ENCODE peak calls at places on chromosomes 5 and 9, in eight cellular contexts. One of them, this sample, is unnamed.

GRCh38 chr9:114687034-114687433 is 5.0 kb upstream of the TEX48 start:
- DNase-seq in brain microvascular endothelial cell: peak
- DNase-seq in A549: no peak
- DNase-seq in Peyer's patch: no peak
- DNase-seq in AG10803: no peak
- DNase-seq in breast epithelium: no peak
- DNase-seq in fibroblast of lung: peak
- DNase-seq in choroid plexus epithelial cell: peak
- DNase-seq in this sample: no peak

GRCh38 chr9:18349530-18349929 is 124.4 kb upstream of the ADAMTSL1 start:
- DNase-seq in brain microvascular endothelial cell: no peak
- DNase-seq in A549: no peak
- DNase-seq in Peyer's patch: no peak
- DNase-seq in AG10803: no peak
- DNase-seq in breast epithelium: no peak
- DNase-seq in fibroblast of lung: no peak
- DNase-seq in choroid plexus epithelial cell: no peak
- DNase-seq in this sample: no peak

GRCh38 chr9:16203735-16204573 is 651.1 kb downstream of the CCDC171 start:
- DNase-seq in brain microvascular endothelial cell: no peak
- DNase-seq in A549: no peak
- DNase-seq in Peyer's patch: no peak
- DNase-seq in AG10803: no peak
- DNase-seq in breast epithelium: no peak
- DNase-seq in fibroblast of lung: peak
- DNase-seq in choroid plexus epithelial cell: no peak
- DNase-seq in this sample: no peak

GRCh38 chr5:87944553-87945320 is 323.9 kb downstream of the TMEM161B start:
- DNase-seq in brain microvascular endothelial cell: no peak
- DNase-seq in A549: no peak
- DNase-seq in Peyer's patch: no peak
- DNase-seq in AG10803: no peak
- DNase-seq in breast epithelium: no peak
- DNase-seq in fibroblast of lung: no peak
- DNase-seq in choroid plexus epithelial cell: peak
- DNase-seq in this sample: no peak

GRCh38 chr5:926416-927171 is 33.9 kb downstream of the TRIP13 start:
- DNase-seq in brain microvascular endothelial cell: no peak
- DNase-seq in A549: no peak
- DNase-seq in Peyer's patch: no peak
- DNase-seq in AG10803: peak
- DNase-seq in breast epithelium: no peak
- DNase-seq in fibroblast of lung: peak
- DNase-seq in choroid plexus epithelial cell: peak
- DNase-seq in this sample: no peak

GRCh38 chr9:99011161-99011709 is 67.5 kb downstream of the COL15A1 start:
- DNase-seq in brain microvascular endothelial cell: no peak
- DNase-seq in A549: peak
- DNase-seq in Peyer's patch: no peak
- DNase-seq in AG10803: no peak
- DNase-seq in breast epithelium: no peak
- DNase-seq in fibroblast of lung: peak
- DNase-seq in choroid plexus epithelial cell: peak
- DNase-seq in this sample: peak

GRCh38 chr5:2695200-2695891 is 56.1 kb downstream of the IRX2 start:
- DNase-seq in brain microvascular endothelial cell: no peak
- DNase-seq in A549: no peak
- DNase-seq in Peyer's patch: no peak
- DNase-seq in AG10803: peak
- DNase-seq in breast epithelium: no peak
- DNase-seq in fibroblast of lung: peak
- DNase-seq in choroid plexus epithelial cell: no peak
- DNase-seq in this sample: peak

GRCh38 chr5:178232920-178233429 is 373 bp upstream of the PHYKPL start:
- DNase-seq in brain microvascular endothelial cell: no peak
- DNase-seq in A549: no peak
- DNase-seq in Peyer's patch: no peak
- DNase-seq in AG10803: no peak
- DNase-seq in breast epithelium: no peak
- DNase-seq in fibroblast of lung: no peak
- DNase-seq in choroid plexus epithelial cell: no peak
- DNase-seq in this sample: no peak

GRCh38 chr9:94014066-94014654 is 59.0 kb upstream of the BARX1 start:
- DNase-seq in brain microvascular endothelial cell: peak
- DNase-seq in A549: peak
- DNase-seq in Peyer's patch: no peak
- DNase-seq in AG10803: peak
- DNase-seq in breast epithelium: no peak
- DNase-seq in fibroblast of lung: peak
- DNase-seq in choroid plexus epithelial cell: peak
- DNase-seq in this sample: peak

GRCh38 chr9:129879103-129879699 is 43.9 kb downstream of the USP20 start:
- DNase-seq in brain microvascular endothelial cell: no peak
- DNase-seq in A549: no peak
- DNase-seq in Peyer's patch: no peak
- DNase-seq in AG10803: no peak
- DNase-seq in breast epithelium: no peak
- DNase-seq in fibroblast of lung: no peak
- DNase-seq in choroid plexus epithelial cell: no peak
- DNase-seq in this sample: no peak

GRCh38 chr5:90353254-90353653 is 56.3 kb downstream of the CETN3 start:
- DNase-seq in brain microvascular endothelial cell: no peak
- DNase-seq in A549: no peak
- DNase-seq in Peyer's patch: no peak
- DNase-seq in AG10803: no peak
- DNase-seq in breast epithelium: no peak
- DNase-seq in fibroblast of lung: no peak
- DNase-seq in choroid plexus epithelial cell: no peak
- DNase-seq in this sample: no peak

GRCh38 chr9:128162215-128163026 is 2.4 kb downstream of the BBLN start:
- DNase-seq in brain microvascular endothelial cell: no peak
- DNase-seq in A549: no peak
- DNase-seq in Peyer's patch: no peak
- DNase-seq in AG10803: peak
- DNase-seq in breast epithelium: no peak
- DNase-seq in fibroblast of lung: peak
- DNase-seq in choroid plexus epithelial cell: no peak
- DNase-seq in this sample: peak

GRCh38 chr5:77561965-77562364 is 69.8 kb upstream of the WDR41 start:
- DNase-seq in brain microvascular endothelial cell: no peak
- DNase-seq in A549: no peak
- DNase-seq in Peyer's patch: no peak
- DNase-seq in AG10803: no peak
- DNase-seq in breast epithelium: no peak
- DNase-seq in fibroblast of lung: no peak
- DNase-seq in choroid plexus epithelial cell: no peak
- DNase-seq in this sample: no peak

GRCh38 chr5:54180616-54181015 is 129.8 kb downstream of the ARL15 start:
- DNase-seq in brain microvascular endothelial cell: peak
- DNase-seq in A549: no peak
- DNase-seq in Peyer's patch: no peak
- DNase-seq in AG10803: peak
- DNase-seq in breast epithelium: no peak
- DNase-seq in fibroblast of lung: no peak
- DNase-seq in choroid plexus epithelial cell: peak
- DNase-seq in this sample: no peak

GRCh38 chr5:164394686-164395187 is 889.3 kb downstream of the MAT2B start:
- DNase-seq in brain microvascular endothelial cell: no peak
- DNase-seq in A549: no peak
- DNase-seq in Peyer's patch: no peak
- DNase-seq in AG10803: no peak
- DNase-seq in breast epithelium: no peak
- DNase-seq in fibroblast of lung: no peak
- DNase-seq in choroid plexus epithelial cell: no peak
- DNase-seq in this sample: no peak

GRCh38 chr9:92636627-92637026 is 33.3 kb downstream of the IPPK start:
- DNase-seq in brain microvascular endothelial cell: no peak
- DNase-seq in A549: no peak
- DNase-seq in Peyer's patch: peak
- DNase-seq in AG10803: no peak
- DNase-seq in breast epithelium: no peak
- DNase-seq in fibroblast of lung: no peak
- DNase-seq in choroid plexus epithelial cell: no peak
- DNase-seq in this sample: no peak

GRCh38 chr9:26471271-26471670 is 421.3 kb downstream of the CAAP1 start:
- DNase-seq in brain microvascular endothelial cell: no peak
- DNase-seq in A549: no peak
- DNase-seq in Peyer's patch: no peak
- DNase-seq in AG10803: no peak
- DNase-seq in breast epithelium: no peak
- DNase-seq in fibroblast of lung: no peak
- DNase-seq in choroid plexus epithelial cell: no peak
- DNase-seq in this sample: no peak

GRCh38 chr5:150163547-150164059 is 3.0 kb upstream of the CDX1 start:
- DNase-seq in brain microvascular endothelial cell: no peak
- DNase-seq in A549: no peak
- DNase-seq in Peyer's patch: peak
- DNase-seq in AG10803: no peak
- DNase-seq in breast epithelium: no peak
- DNase-seq in fibroblast of lung: no peak
- DNase-seq in choroid plexus epithelial cell: no peak
- DNase-seq in this sample: no peak

DNA sequence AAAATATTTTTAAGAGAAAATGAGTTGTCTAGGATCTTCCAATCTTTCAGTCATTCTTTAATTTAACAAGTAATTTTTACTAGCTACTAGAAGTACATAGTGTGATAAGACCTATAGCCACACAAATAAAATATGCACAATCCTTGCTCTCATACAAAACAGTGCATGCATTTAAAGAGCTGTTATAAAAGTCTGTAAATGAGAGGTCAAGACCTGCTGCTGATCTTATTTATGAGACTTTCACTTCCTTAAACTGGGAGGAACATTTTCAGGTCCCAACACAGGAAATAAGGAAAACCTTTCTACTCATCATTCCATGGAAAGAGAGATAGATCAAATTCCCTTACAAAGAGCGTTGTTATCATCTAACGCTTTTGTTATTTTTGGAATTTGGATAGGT is 54.2 kb upstream of the PAM start:
- DNase-seq in brain microvascular endothelial cell: no peak
- DNase-seq in A549: no peak
- DNase-seq in Peyer's patch: no peak
- DNase-seq in AG10803: no peak
- DNase-seq in breast epithelium: no peak
- DNase-seq in fibroblast of lung: no peak
- DNase-seq in choroid plexus epithelial cell: no peak
- DNase-seq in this sample: no peak
- TF ChIP-seq CTCF in brain microvascular endothelial cell: no peak
- TF ChIP-seq CTCF in A549: no peak
- TF ChIP-seq CTCF in Peyer's patch: no peak
- TF ChIP-seq CTCF in AG10803: no peak
- TF ChIP-seq CTCF in breast epithelium: no peak
- TF ChIP-seq CTCF in fibroblast of lung: no peak
- TF ChIP-seq CTCF in choroid plexus epithelial cell: no peak
- TF ChIP-seq CTCF in this sample: no peak

GRCh38 chr5:180330270-180330648 is 22.9 kb downstream of the GFPT2 start:
- DNase-seq in brain microvascular endothelial cell: no peak
- DNase-seq in A549: no peak
- DNase-seq in Peyer's patch: no peak
- DNase-seq in AG10803: no peak
- DNase-seq in breast epithelium: no peak
- DNase-seq in fibroblast of lung: no peak
- DNase-seq in choroid plexus epithelial cell: no peak
- DNase-seq in this sample: no peak

GRCh38 chr5:180329606-180330269 is 23.4 kb downstream of the GFPT2 start:
- DNase-seq in brain microvascular endothelial cell: no peak
- DNase-seq in A549: no peak
- DNase-seq in Peyer's patch: no peak
- DNase-seq in AG10803: no peak
- DNase-seq in breast epithelium: no peak
- DNase-seq in fibroblast of lung: no peak
- DNase-seq in choroid plexus epithelial cell: no peak
- DNase-seq in this sample: no peak

GRCh38 chr5:180327166-180327565 is 26.0 kb downstream of the GFPT2 start:
- DNase-seq in brain microvascular endothelial cell: no peak
- DNase-seq in A549: no peak
- DNase-seq in Peyer's patch: no peak
- DNase-seq in AG10803: no peak
- DNase-seq in breast epithelium: no peak
- DNase-seq in fibroblast of lung: no peak
- DNase-seq in choroid plexus epithelial cell: no peak
- DNase-seq in this sample: no peak

GRCh38 chr5:180328296-180329137 is 24.6 kb downstream of the GFPT2 start:
- DNase-seq in brain microvascular endothelial cell: peak
- DNase-seq in A549: peak
- DNase-seq in Peyer's patch: peak
- DNase-seq in AG10803: peak
- DNase-seq in breast epithelium: peak
- DNase-seq in fibroblast of lung: peak
- DNase-seq in choroid plexus epithelial cell: peak
- DNase-seq in this sample: peak

DNA sequence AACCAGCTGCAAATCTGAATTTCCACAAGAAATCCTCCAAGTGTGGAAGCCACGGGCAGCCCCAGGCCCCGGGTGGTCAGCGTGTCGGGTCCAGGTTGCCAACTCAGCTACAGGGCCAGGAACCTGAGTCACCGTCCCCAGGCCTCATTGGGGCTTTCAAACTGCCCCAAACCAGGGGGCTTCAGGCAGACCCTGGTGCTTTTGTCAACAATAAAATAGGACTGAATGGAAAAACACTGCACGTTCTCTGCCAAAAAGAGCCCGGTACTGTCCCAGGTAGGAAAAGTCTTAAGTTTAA is 24.0 kb downstream of the GFPT2 start:
- DNase-seq in brain microvascular endothelial cell: no peak
- DNase-seq in A549: no peak
- DNase-seq in Peyer's patch: no peak
- DNase-seq in AG10803: no peak
- DNase-seq in breast epithelium: no peak
- DNase-seq in fibroblast of lung: no peak
- DNase-seq in choroid plexus epithelial cell: no peak
- DNase-seq in this sample: no peak
- TF ChIP-seq CTCF in brain microvascular endothelial cell: no peak
- TF ChIP-seq CTCF in A549: no peak
- TF ChIP-seq CTCF in Peyer's patch: no peak
- TF ChIP-seq CTCF in AG10803: no peak
- TF ChIP-seq CTCF in breast epithelium: no peak
- TF ChIP-seq CTCF in fibroblast of lung: no peak
- TF ChIP-seq CTCF in choroid plexus epithelial cell: no peak
- TF ChIP-seq CTCF in this sample: no peak

DNA sequence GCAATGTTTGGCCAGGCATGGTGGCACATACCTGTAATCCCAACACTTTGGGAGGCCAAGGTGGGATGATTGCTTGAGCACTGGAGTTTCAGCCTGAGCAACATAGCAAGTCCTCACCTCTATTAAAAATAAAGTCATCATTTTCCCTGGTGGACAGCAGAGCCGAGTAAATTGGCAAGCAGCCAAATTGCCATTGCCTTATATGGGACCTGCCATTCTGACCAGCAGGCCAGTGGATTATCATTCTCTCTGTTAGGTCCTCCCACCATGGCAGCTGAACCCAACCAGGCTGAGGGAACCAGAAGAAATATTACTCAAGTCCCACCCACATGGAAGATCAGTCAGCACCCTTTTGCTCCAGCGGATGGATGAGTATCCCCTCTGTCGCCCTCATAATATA is 1829.9 kb downstream of the EFNA5 start:
- DNase-seq in brain microvascular endothelial cell: peak
- DNase-seq in A549: no peak
- DNase-seq in Peyer's patch: no peak
- DNase-seq in AG10803: no peak
- DNase-seq in breast epithelium: no peak
- DNase-seq in fibroblast of lung: no peak
- DNase-seq in choroid plexus epithelial cell: peak
- DNase-seq in this sample: no peak
- TF ChIP-seq CTCF in brain microvascular endothelial cell: no peak
- TF ChIP-seq CTCF in A549: no peak
- TF ChIP-seq CTCF in Peyer's patch: no peak
- TF ChIP-seq CTCF in AG10803: no peak
- TF ChIP-seq CTCF in breast epithelium: no peak
- TF ChIP-seq CTCF in fibroblast of lung: no peak
- TF ChIP-seq CTCF in choroid plexus epithelial cell: no peak
- TF ChIP-seq CTCF in this sample: no peak

GRCh38 chr9:132986586-132986985 is 8.1 kb downstream of the GFI1B start:
- DNase-seq in brain microvascular endothelial cell: no peak
- DNase-seq in A549: no peak
- DNase-seq in Peyer's patch: no peak
- DNase-seq in AG10803: no peak
- DNase-seq in breast epithelium: no peak
- DNase-seq in fibroblast of lung: no peak
- DNase-seq in choroid plexus epithelial cell: no peak
- DNase-seq in this sample: no peak
- TF ChIP-seq CTCF in brain microvascular endothelial cell: no peak
- TF ChIP-seq CTCF in A549: no peak
- TF ChIP-seq CTCF in Peyer's patch: no peak
- TF ChIP-seq CTCF in AG10803: no peak
- TF ChIP-seq CTCF in breast epithelium: no peak
- TF ChIP-seq CTCF in fibroblast of lung: no peak
- TF ChIP-seq CTCF in choroid plexus epithelial cell: no peak
- TF ChIP-seq CTCF in this sample: no peak

This sample was measured in MCF 10A.